ENCODE peak calls at places on chromosome 3, in seven cellular contexts. Z is SJSA1; N is GM12865; V is NCI-H69; K is iPS-NIHi11; U is stimulated activated naive CD8-positive, alpha-beta T cell treated with anti-CD3 and anti-CD28 coated beads, Interleukin-15, Interleukin-2, amounts not matched to agents 100 U/mL and 50 U/mL, for 24 hours; X is activated CD4-positive, alpha-beta T cell treated with anti-CD3 and anti-CD28 coated beads, Interleukin-2, amount 50 U/mL, for 4 hours. H is an unnamed sample.
A peak's percentile ranks its signal among the peaks of the same experiment; 100 is the strongest.

GRCh38 chr3:63975705-63976104 is 47.6 kb downstream of the PSMD6 start:
- DNase-seq in Z (peak; percentile 37), N (no peak), V (peak; percentile 67), K (no peak), U (no peak), X (no peak), H (no peak)

GRCh38 chr3:16520636-16521579 is 7.4 kb upstream of the RFTN1 start:
- DNase-seq in Z (no peak), N (peak; percentile 74), V (peak; percentile 35), K (no peak), U (no peak), X (no peak), H (no peak)

GRCh38 chr3:123319760-123320159 is 118.0 kb downstream of the SEC22A start:
- DNase-seq in Z (no peak), N (no peak), V (no peak), K (peak; percentile 49), U (no peak), X (no peak), H (no peak)

GRCh38 chr3:158617982-158618875 is 26.1 kb upstream of the GFM1 start:
- DNase-seq in Z (no peak), N (no peak), V (no peak), K (no peak), U (no peak), X (no peak), H (peak; percentile 5)

GRCh38 chr3:99128205-99128604 is 226.7 kb upstream of the DCBLD2 start:
- DNase-seq in Z (no peak), N (no peak), V (no peak), K (no peak), U (no peak), X (no peak), H (no peak)

GRCh38 chr3:139016430-139017048 is 4.2 kb downstream of the PRR23B start:
- DNase-seq in Z (no peak), N (peak; percentile 9), V (no peak), K (no peak), U (no peak), X (no peak), H (peak; percentile 7)

GRCh38 chr3:190617185-190617584 is 103.3 kb downstream of the IL1RAP start:
- DNase-seq in Z (no peak), N (peak; percentile 60), V (no peak), K (peak; percentile 8), U (peak; percentile 41), X (peak; percentile 5), H (peak; percentile 84)

GRCh38 chr3:182969277-182969676 is 11.1 kb downstream of the DCUN1D1 start:
- DNase-seq in Z (peak; percentile 20), N (no peak), V (peak; percentile 25), K (no peak), U (no peak), X (no peak), H (no peak)

GRCh38 chr3:114756506-114757279 is 390.4 kb downstream of the ZBTB20 start:
- DNase-seq in Z (no peak), N (peak; percentile 41), V (no peak), K (no peak), U (no peak), X (no peak), H (no peak)

GRCh38 chr3:159189994-159190669 is 388.3 kb downstream of the MFSD1 start:
- DNase-seq in Z (no peak), N (no peak), V (peak; percentile 9), K (no peak), U (no peak), X (no peak), H (no peak)

GRCh38 chr3:198017100-198017499 is 57.1 kb downstream of the LMLN start:
- DNase-seq in Z (no peak), N (no peak), V (no peak), K (no peak), U (no peak), X (no peak), H (no peak)

GRCh38 chr3:160999268-160999667 is 105.9 kb downstream of the B3GALNT1 start:
- DNase-seq in Z (no peak), N (no peak), V (no peak), K (no peak), U (no peak), X (no peak), H (peak; percentile 62)

GRCh38 chr3:105611304-105612192 is 244.8 kb downstream of the ALCAM start:
- DNase-seq in Z (no peak), N (no peak), V (no peak), K (peak; percentile 11), U (no peak), X (no peak), H (peak; percentile 73)

GRCh38 chr3:168248383-168249047 is 152.8 kb upstream of the GOLIM4 start:
- DNase-seq in Z (peak; percentile 23), N (peak; percentile 48), V (peak; percentile 88), K (peak; percentile 62), U (no peak), X (no peak), H (peak; percentile 73)

GRCh38 chr3:30628188-30628930 is 22.0 kb downstream of the TGFBR2 start:
- DNase-seq in Z (no peak), N (no peak), V (peak; percentile 40), K (no peak), U (no peak), X (no peak), H (no peak)

GRCh38 chr3:108088146-108088545 is 2.7 kb downstream of the CD47 start:
- DNase-seq in Z (peak; percentile 15), N (no peak), V (peak; percentile 50), K (no peak), U (no peak), X (no peak), H (no peak)

GRCh38 chr3:134810850-134811249 is 15.8 kb downstream of the EPHB1 start:
- DNase-seq in Z (no peak), N (no peak), V (no peak), K (peak; percentile 27), U (no peak), X (no peak), H (no peak)

GRCh38 chr3:42843730-42844713 is 31.7 kb downstream of the CYP8B1 start:
- DNase-seq in Z (no peak), N (no peak), V (no peak), K (peak; percentile 38), U (no peak), X (no peak), H (no peak)

GRCh38 chr3:193548406-193548805 is 6.3 kb downstream of the ATP13A4 start:
- DNase-seq in Z (no peak), N (no peak), V (no peak), K (no peak), U (no peak), X (no peak), H (no peak)

GRCh38 chr3:111285691-111286090 is 214.1 kb downstream of the NECTIN3 start:
- DNase-seq in Z (no peak), N (no peak), V (peak; percentile 78), K (no peak), U (no peak), X (no peak), H (no peak)

GRCh38 chr3:43180027-43180426 is 74.1 kb upstream of the POMGNT2 start:
- DNase-seq in Z (no peak), N (peak; percentile 65), V (no peak), K (no peak), U (peak; percentile 34), X (no peak), H (no peak)

GRCh38 chr3:140834266-140835037 is 107.2 kb upstream of the SLC25A36 start:
- DNase-seq in Z (peak; percentile 22), N (no peak), V (no peak), K (no peak), U (no peak), X (no peak), H (peak; percentile 90)

GRCh38 chr3:100899440-100900091 is 93.7 kb downstream of the ABI3BP start:
- DNase-seq in Z (no peak), N (peak; percentile 61), V (no peak), K (no peak), U (no peak), X (no peak), H (no peak)

GRCh38 chr3:182682263-182683229 is 110.8 kb upstream of the ATP11B start:
- DNase-seq in Z (peak; percentile 60), N (peak; percentile 84), V (peak; percentile 84), K (peak; percentile 88), U (peak; percentile 78), X (peak; percentile 35), H (peak; percentile 80)

GRCh38 chr3:147943265-147943945 is 534.2 kb downstream of the ZIC1 start:
- DNase-seq in Z (peak; percentile 77), N (no peak), V (no peak), K (no peak), U (no peak), X (no peak), H (no peak)

GRCh38 chr3:43791246-43791645 is 100.5 kb downstream of the ABHD5 start:
- DNase-seq in Z (no peak), N (no peak), V (no peak), K (no peak), U (no peak), X (no peak), H (no peak)

GRCh38 chr3:125381743-125382142 is 6.6 kb upstream of the ZNF148 start:
- DNase-seq in Z (no peak), N (peak; percentile 78), V (no peak), K (no peak), U (no peak), X (no peak), H (peak; percentile 48)

GRCh38 chr3:196210673-196211556 is at the start of gene ZDHHC19:
- DNase-seq in Z (no peak), N (no peak), V (no peak), K (no peak), U (no peak), X (no peak), H (no peak)

GRCh38 chr3:12630292-12630691 is 33.6 kb downstream of the RAF1 start:
- DNase-seq in Z (no peak), N (no peak), V (no peak), K (no peak), U (no peak), X (no peak), H (no peak)

GRCh38 chr3:180116658-180117057 is 79.9 kb upstream of the PEX5L start:
- DNase-seq in Z (no peak), N (no peak), V (no peak), K (peak; percentile 23), U (no peak), X (no peak), H (no peak)

GRCh38 chr3:128247841-128248240 is 94.6 kb downstream of the EEFSEC start:
- DNase-seq in Z (no peak), N (no peak), V (no peak), K (no peak), U (no peak), X (no peak), H (no peak)

GRCh38 chr3:13346481-13347389 is 73.4 kb downstream of the NUP210 start:
- DNase-seq in Z (no peak), N (no peak), V (no peak), K (peak; percentile 72), U (peak; percentile 76), X (peak; percentile 70), H (no peak)

GRCh38 chr3:16430717-16431630 is 82.5 kb downstream of the RFTN1 start:
- DNase-seq in Z (no peak), N (peak; percentile 42), V (no peak), K (no peak), U (peak; percentile 12), X (no peak), H (no peak)

H was measured in DMS53.